ENCODE peak calls at places on chromosomes 5 and 9, in seven cellular contexts. One of them, this sample, is unnamed.

GRCh38 chr9:96417610-96418073 is 528 bp downstream of the ZNF367 start:
- DNase-seq in uterus: no peak
- DNase-seq in AG20443: no peak
- DNase-seq in T-helper 1 cell: no peak
- DNase-seq in endothelial cell: peak
- DNase-seq in A673: no peak
- DNase-seq in posterior vena cava: no peak
- DNase-seq in this sample: no peak

GRCh38 chr5:150489358-150490295 is 18.3 kb upstream of the NDST1 start:
- DNase-seq in uterus: no peak
- DNase-seq in AG20443: no peak
- DNase-seq in T-helper 1 cell: no peak
- DNase-seq in endothelial cell: no peak
- DNase-seq in A673: no peak
- DNase-seq in posterior vena cava: no peak
- DNase-seq in this sample: no peak

GRCh38 chr5:144028644-144029043 is 141.8 kb downstream of the YIPF5 start:
- DNase-seq in uterus: no peak
- DNase-seq in AG20443: peak
- DNase-seq in T-helper 1 cell: no peak
- DNase-seq in endothelial cell: no peak
- DNase-seq in A673: peak
- DNase-seq in posterior vena cava: no peak
- DNase-seq in this sample: peak

GRCh38 chr5:24644757-24645156 is at the start of gene CDH10:
- DNase-seq in uterus: no peak
- DNase-seq in AG20443: peak
- DNase-seq in T-helper 1 cell: no peak
- DNase-seq in endothelial cell: peak
- DNase-seq in A673: peak
- DNase-seq in posterior vena cava: peak
- DNase-seq in this sample: no peak

GRCh38 chr5:6713274-6714181 is at the start of gene TENT4A:
- DNase-seq in uterus: peak
- DNase-seq in AG20443: peak
- DNase-seq in T-helper 1 cell: no peak
- DNase-seq in endothelial cell: no peak
- DNase-seq in A673: no peak
- DNase-seq in posterior vena cava: peak
- DNase-seq in this sample: no peak

GRCh38 chr5:149002053-149002452 is 60.8 kb downstream of the SH3TC2 start:
- DNase-seq in uterus: no peak
- DNase-seq in AG20443: peak
- DNase-seq in T-helper 1 cell: no peak
- DNase-seq in endothelial cell: no peak
- DNase-seq in A673: peak
- DNase-seq in posterior vena cava: no peak
- DNase-seq in this sample: peak

GRCh38 chr5:179912951-179913350 is 5.3 kb upstream of the TBC1D9B start:
- DNase-seq in uterus: no peak
- DNase-seq in AG20443: no peak
- DNase-seq in T-helper 1 cell: no peak
- DNase-seq in endothelial cell: no peak
- DNase-seq in A673: no peak
- DNase-seq in posterior vena cava: peak
- DNase-seq in this sample: no peak

GRCh38 chr9:136740971-136741884 is 1.5 kb downstream of the LCN10 start:
- DNase-seq in uterus: no peak
- DNase-seq in AG20443: peak
- DNase-seq in T-helper 1 cell: no peak
- DNase-seq in endothelial cell: no peak
- DNase-seq in A673: no peak
- DNase-seq in posterior vena cava: no peak
- DNase-seq in this sample: peak

GRCh38 chr9:113479150-113479761 is 15.7 kb downstream of the RGS3 start:
- DNase-seq in uterus: no peak
- DNase-seq in AG20443: no peak
- DNase-seq in T-helper 1 cell: no peak
- DNase-seq in endothelial cell: no peak
- DNase-seq in A673: no peak
- DNase-seq in posterior vena cava: no peak
- DNase-seq in this sample: no peak

GRCh38 chr9:20698799-20699198 is 14.7 kb downstream of the FOCAD start:
- DNase-seq in uterus: no peak
- DNase-seq in AG20443: no peak
- DNase-seq in T-helper 1 cell: no peak
- DNase-seq in endothelial cell: no peak
- DNase-seq in A673: no peak
- DNase-seq in posterior vena cava: no peak
- DNase-seq in this sample: no peak